ENCODE peak calls at places on chromosomes 7 and 10, in seven cellular contexts. S is suprapubic skin, O is ovary, X is thoracic aorta, C is left lung, B is cardiac muscle cell, H is body of pancreas. F is an unnamed sample.

GRCh38 chr10:67923551-67923950 is 39.1 kb downstream of the SIRT1 start:
- DNase-seq in S (no peak), O (no peak), X (no peak), C (no peak), B (no peak), H (no peak), F (no peak)

GRCh38 chr7:142587578-142588191 is 161.6 kb upstream of the PRSS1 start:
- DNase-seq in S (no peak), O (no peak), X (no peak), C (no peak), B (peak; percentile 59), H (peak; percentile 66), F (peak; percentile 59)

GRCh38 chr7:3683886-3684539 is 383.0 kb downstream of the SDK1 start:
- DNase-seq in S (no peak), O (no peak), X (no peak), C (no peak), B (no peak), H (no peak), F (peak; percentile 39)

GRCh38 chr7:4200546-4201094 is 481.5 kb upstream of the FOXK1 start:
- DNase-seq in S (no peak), O (no peak), X (no peak), C (peak; percentile 14), B (no peak), H (no peak), F (no peak)

GRCh38 chr10:119219747-119220320 is 12.5 kb downstream of the GRK5 start:
- DNase-seq in S (no peak), O (no peak), X (no peak), C (no peak), B (no peak), H (no peak), F (no peak)

GRCh38 chr10:94002156-94002555 is 8.4 kb downstream of the PLCE1 start:
- DNase-seq in S (no peak), O (no peak), X (no peak), C (no peak), B (no peak), H (no peak), F (no peak)

GRCh38 chr7:107173691-107174406 is 5.0 kb downstream of the HBP1 start:
- DNase-seq in S (no peak), O (no peak), X (no peak), C (no peak), B (no peak), H (no peak), F (no peak)

GRCh38 chr7:47759056-47759706 is 177.3 kb upstream of the TNS3 start:
- DNase-seq in S (no peak), O (no peak), X (no peak), C (no peak), B (no peak), H (no peak), F (no peak)

GRCh38 chr7:5631752-5632151 is 149.7 kb downstream of the RNF216 start:
- DNase-seq in S (no peak), O (no peak), X (no peak), C (no peak), B (no peak), H (no peak), F (no peak)

GRCh38 chr7:44159824-44160630 is 18.9 kb upstream of the MYL7 start:
- DNase-seq in S (no peak), O (no peak), X (no peak), C (no peak), B (no peak), H (no peak), F (no peak)

GRCh38 chr10:75531571-75532031 is 100.2 kb downstream of the LRMDA start:
- DNase-seq in S (no peak), O (no peak), X (no peak), C (no peak), B (no peak), H (no peak), F (peak; percentile 21)

GRCh38 chr10:110525349-110526260 is 27.9 kb downstream of the DUSP5 start:
- DNase-seq in S (no peak), O (no peak), X (no peak), C (no peak), B (no peak), H (no peak), F (no peak)

GRCh38 chr7:158274996-158275395 is 312.6 kb downstream of the PTPRN2 start:
- DNase-seq in S (peak; percentile 43), O (no peak), X (no peak), C (peak; percentile 63), B (no peak), H (no peak), F (no peak)

GRCh38 chr7:116426428-116427156 is 72.9 kb upstream of the CAV2 start:
- DNase-seq in S (no peak), O (no peak), X (no peak), C (no peak), B (no peak), H (peak; percentile 9), F (no peak)

GRCh38 chr10:71368639-71369038 is 28.1 kb upstream of the CDH23 start:
- DNase-seq in S (no peak), O (no peak), X (no peak), C (no peak), B (no peak), H (no peak), F (no peak)
- TF ChIP-seq CTCF in S (no peak), O (no peak), X (no peak), C (no peak), B (peak; percentile 4), H (no peak), F (peak; percentile 35)

DNA sequence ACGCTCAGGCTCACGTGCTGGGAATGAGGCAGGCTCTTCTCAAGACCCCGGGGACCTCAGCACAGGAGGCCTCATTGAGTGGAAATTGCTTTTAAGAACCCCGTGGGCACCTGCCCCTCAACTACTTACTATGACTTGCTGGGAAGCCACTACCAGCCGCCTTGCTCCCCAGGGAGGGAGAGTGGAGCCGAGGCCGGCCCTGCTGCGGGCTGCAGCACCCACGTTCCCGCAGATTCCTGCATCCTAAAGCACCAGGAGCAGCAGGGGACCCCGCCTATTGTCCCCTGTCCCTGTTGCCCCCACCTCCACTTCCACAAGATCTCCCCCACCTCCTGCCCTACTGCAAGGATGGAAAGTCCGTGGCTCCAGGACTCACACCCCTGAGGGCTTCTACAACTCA is 541.6 kb upstream of the PFKP start:
- DNase-seq in S (no peak), O (no peak), X (no peak), C (no peak), B (no peak), H (no peak), F (no peak)
- H3K4me1 ChIP-seq in S (no peaks in the 10 kb centered on the region), O (no peaks in the 10 kb centered on the region), X (no peaks in the 10 kb centered on the region), C (no peaks in the 10 kb centered on the region), B (no peaks in the 10 kb centered on the region), H (no peaks in the 10 kb centered on the region), F (no peaks in the 10 kb centered on the region)

GRCh38 chr7:7105800-7106582 is 76.4 kb upstream of the C1GALT1 start:
- DNase-seq in S (no peak), O (no peak), X (no peak), C (no peak), B (no peak), H (no peak), F (no peak)

GRCh38 chr7:7104314-7104698 is 78.0 kb upstream of the C1GALT1 start:
- DNase-seq in S (no peak), O (no peak), X (no peak), C (no peak), B (no peak), H (no peak), F (no peak)

GRCh38 chr7:7104971-7105370 is 77.4 kb upstream of the C1GALT1 start:
- DNase-seq in S (no peak), O (no peak), X (no peak), C (no peak), B (no peak), H (no peak), F (no peak)

GRCh38 chr7:7102906-7103305 is 79.4 kb upstream of the C1GALT1 start:
- DNase-seq in S (no peak), O (no peak), X (no peak), C (peak; percentile 37), B (no peak), H (no peak), F (no peak)

GRCh38 chr7:7103343-7104313 is 78.7 kb upstream of the C1GALT1 start:
- DNase-seq in S (no peak), O (no peak), X (no peak), C (peak; percentile 73), B (peak; percentile 61), H (no peak), F (peak; percentile 44)
- TF ChIP-seq CTCF in S (peak; percentile 44), O (no peak), X (peak; percentile 63), C (peak; percentile 64), B (peak; percentile 59), H (peak; percentile 51), F (peak; percentile 64)

GRCh38 chr7:45977256-45977655 is 56.2 kb upstream of the IGFBP3 start:
- DNase-seq in S (no peak), O (no peak), X (no peak), C (no peak), B (no peak), H (no peak), F (no peak)

GRCh38 chr7:45975847-45976484 is 54.9 kb upstream of the IGFBP3 start:
- DNase-seq in S (no peak), O (no peak), X (no peak), C (no peak), B (no peak), H (no peak), F (no peak)

GRCh38 chr7:45978010-45978681 is 57.1 kb upstream of the IGFBP3 start:
- DNase-seq in S (no peak), O (no peak), X (peak; percentile 44), C (no peak), B (peak; percentile 42), H (peak; percentile 44), F (peak; percentile 64)

GRCh38 chr7:45975367-45975766 is 54.3 kb upstream of the IGFBP3 start:
- DNase-seq in S (no peak), O (no peak), X (no peak), C (no peak), B (no peak), H (no peak), F (no peak)

DNA sequence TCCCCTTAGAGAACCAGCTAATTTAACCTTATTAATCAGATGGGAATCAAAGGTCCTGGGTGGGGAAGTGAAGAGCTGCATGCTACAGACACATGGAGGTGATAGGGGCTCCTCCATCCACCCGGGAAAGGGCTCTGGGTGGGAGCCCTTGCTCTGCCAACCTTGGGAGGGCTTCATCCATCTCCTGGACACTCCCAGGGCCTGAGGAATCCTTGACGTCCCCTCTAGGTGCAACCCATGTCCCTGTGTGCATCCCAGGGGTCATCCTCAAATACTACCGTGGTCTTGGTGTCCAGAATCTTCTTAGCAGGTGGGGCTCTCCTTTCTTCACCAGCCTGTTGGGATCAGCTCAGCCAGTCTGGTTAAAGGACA is 55.4 kb upstream of the IGFBP3 start:
- DNase-seq in S (no peak), O (no peak), X (no peak), C (no peak), B (no peak), H (no peak), F (no peak)
- H3K4me1 ChIP-seq in S (peaks cover 13% of the 10 kb centered on the region), O (peaks cover 6% of the 10 kb centered on the region), X (peaks cover 12% of the 10 kb centered on the region), C (peaks cover 7% of the 10 kb centered on the region), B (peaks cover 21% of the 10 kb centered on the region), H (peaks cover 18% of the 10 kb centered on the region), F (peaks cover 27% of the 10 kb centered on the region)

GRCh38 chr10:69364232-69364631 is 52.5 kb downstream of the TACR2 start:
- DNase-seq in S (no peak), O (no peak), X (no peak), C (no peak), B (no peak), H (no peak), F (no peak)
- TF ChIP-seq CTCF in S (no peak), O (no peak), X (no peak), C (no peak), B (no peak), H (no peak), F (peak; percentile 63)

F was measured in Caco-2.